ENCODE peak calls at places on chromosome 10, in four cellular contexts. L, M, C and T are unnamed samples.

GRCh38 chr10:86410542-86411124 is 44.0 kb upstream of the GRID1 start:
- DNase-seq in C (no peak), M (no peak), L (peak), T (no peak)

GRCh38 chr10:42932735-42933453 is 144.0 kb upstream of the RET start:
- DNase-seq in L (no peak), C (peak), M (no peak), T (no peak)

GRCh38 chr10:36129051-36129450 is 487.0 kb upstream of the FZD8 start:
- DNase-seq in M (no peak), L (no peak), C (no peak), T (no peak)

GRCh38 chr10:88920198-88920597 is 32.4 kb downstream of the ACTA2 start:
- DNase-seq in L (no peak), C (no peak), M (no peak), T (no peak)

GRCh38 chr10:103969436-103969835 is 2.5 kb downstream of the SLK start:
- DNase-seq in C (no peak), M (no peak), L (no peak), T (no peak)

GRCh38 chr10:127149613-127150081 is 46.7 kb downstream of the INSYN2A start:
- DNase-seq in L (no peak), C (no peak), M (no peak), T (no peak)

GRCh38 chr10:35335718-35336083 is 608 bp upstream of the CCNY start:
- DNase-seq in M (no peak), C (peak), L (no peak), T (no peak)

GRCh38 chr10:71708301-71708703 is 11.3 kb downstream of the C10orf105 start:
- DNase-seq in L (peak), M (no peak), C (peak), T (peak)

GRCh38 chr10:58782876-58783859 is 270.5 kb downstream of the BICC1 start:
- DNase-seq in L (no peak), C (no peak), M (no peak), T (no peak)

GRCh38 chr10:127922675-127923366 is 15.9 kb downstream of the PTPRE start:
- DNase-seq in L (peak), C (no peak), M (no peak), T (no peak)

GRCh38 chr10:97882142-97883091 is 32.8 kb downstream of the GOLGA7B start:
- DNase-seq in M (no peak), L (no peak), C (no peak), T (no peak)

GRCh38 chr10:88557659-88558058 is 25.5 kb downstream of the RNLS start:
- DNase-seq in M (no peak), L (no peak), C (no peak), T (no peak)

DNA sequence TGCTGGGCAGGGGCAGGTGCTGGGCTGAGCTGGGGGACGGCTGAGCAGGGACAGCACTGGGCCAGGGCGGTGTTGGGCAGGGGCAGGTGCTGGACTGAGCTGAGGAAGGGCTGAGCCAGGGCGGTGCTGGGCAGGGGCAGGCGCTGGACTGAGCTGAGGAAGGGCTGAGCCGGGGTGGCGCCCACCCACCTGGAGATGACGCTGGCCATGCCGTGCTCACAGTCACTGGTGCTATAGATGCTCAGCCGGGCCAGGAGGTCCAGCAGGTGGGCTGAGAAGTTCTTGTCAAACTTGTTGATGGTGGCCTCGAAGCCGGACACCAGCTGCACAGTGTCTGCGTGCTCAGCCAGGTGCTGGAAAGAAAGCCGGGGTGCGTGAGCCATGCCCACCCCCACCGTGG is 4.4 kb upstream of the ADAM8 start:
- DNase-seq in M (no peak), L (no peak), C (no peak), T (no peak)
- TF ChIP-seq FOXK2 in M (no peak), L (no peak), C (no peak), T (no peak)

GRCh38 chr10:78381072-78381471 is 347.4 kb downstream of the RPS24 start:
- DNase-seq in L (no peak), M (no peak), C (peak), T (peak)
- TF ChIP-seq BHLHE40 in L (no peak), M (no peak), C (no peak), T (no peak)

DNA sequence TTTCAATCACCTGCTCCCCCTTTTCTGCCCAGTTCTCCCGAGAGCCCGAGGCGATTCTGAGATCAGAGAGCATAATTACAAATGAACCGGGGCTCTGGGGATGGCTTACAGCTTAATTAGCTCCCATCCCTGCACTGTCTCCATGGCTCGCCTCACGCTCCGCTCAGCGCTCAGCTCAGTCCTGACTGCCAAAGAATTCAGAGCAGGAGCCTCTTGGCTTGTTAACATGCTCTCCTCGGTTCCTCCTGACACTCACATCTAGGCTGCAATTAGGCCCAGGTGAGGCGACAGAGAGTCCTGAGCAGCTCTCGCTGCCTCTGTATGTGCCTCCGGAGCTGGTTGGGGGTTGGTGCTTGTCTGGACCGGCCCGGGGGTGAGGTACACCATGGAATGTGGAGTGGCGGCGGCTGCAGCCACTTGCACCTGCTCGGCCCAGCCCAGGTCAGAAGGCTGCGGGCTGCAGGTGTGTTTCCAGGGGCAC is 111.9 kb downstream of the WDR11 start:
- DNase-seq in M (no peak), L (no peak), C (no peak), T (no peak)
- TF ChIP-seq FOXK2 in M (no peak), L (no peak), C (no peak), T (no peak)

DNA sequence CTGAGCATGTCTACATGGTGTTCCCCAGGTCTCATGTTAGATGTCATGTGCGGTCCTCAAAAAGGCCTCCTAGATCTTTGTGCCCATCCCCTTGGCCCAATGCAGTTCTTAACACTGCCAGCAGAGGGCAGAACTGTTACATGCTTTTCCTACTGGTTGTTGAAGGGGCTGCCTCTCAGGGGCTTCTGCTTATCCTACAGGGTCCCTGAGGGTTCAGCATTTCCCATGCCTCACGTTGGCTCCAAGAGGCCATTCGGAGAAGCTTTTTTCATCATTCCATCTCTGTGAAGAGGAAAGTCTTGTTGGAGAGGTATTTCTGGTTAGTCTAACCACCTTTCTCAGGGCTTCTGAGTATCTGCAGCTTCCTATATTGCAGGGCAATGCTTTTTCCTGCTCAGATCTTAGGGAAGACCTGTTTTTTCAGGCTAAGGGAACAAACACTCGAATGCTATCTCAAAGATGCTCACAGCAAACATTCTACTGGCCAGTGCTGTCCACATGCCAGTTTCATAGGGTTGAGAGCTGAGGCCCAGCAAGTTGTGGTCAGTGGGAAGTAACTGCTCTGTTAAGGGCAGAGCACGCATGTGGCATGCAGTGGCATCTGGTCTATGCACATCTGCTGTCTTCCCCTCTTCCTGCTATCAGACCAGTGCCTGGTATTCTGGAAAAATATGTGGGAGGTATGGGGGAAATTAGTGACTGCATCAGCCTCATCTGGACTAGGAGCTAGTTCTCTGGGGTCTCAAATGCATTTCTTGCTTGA is 31.5 kb downstream of the MBL2 start:
- DNase-seq in M (no peak), C (peak), L (peak), T (peak)
- TF ChIP-seq BHLHE40 in M (no peak), C (no peak), L (peak), T (no peak)

GRCh38 chr10:46169736-46170135 is 117.1 kb upstream of the ANTXRL start:
- DNase-seq in L (no peak), C (no peak), M (no peak), T (no peak)
- TF ChIP-seq FOXK2 in L (no peak), C (no peak), M (no peak), T (no peak)

DNA sequence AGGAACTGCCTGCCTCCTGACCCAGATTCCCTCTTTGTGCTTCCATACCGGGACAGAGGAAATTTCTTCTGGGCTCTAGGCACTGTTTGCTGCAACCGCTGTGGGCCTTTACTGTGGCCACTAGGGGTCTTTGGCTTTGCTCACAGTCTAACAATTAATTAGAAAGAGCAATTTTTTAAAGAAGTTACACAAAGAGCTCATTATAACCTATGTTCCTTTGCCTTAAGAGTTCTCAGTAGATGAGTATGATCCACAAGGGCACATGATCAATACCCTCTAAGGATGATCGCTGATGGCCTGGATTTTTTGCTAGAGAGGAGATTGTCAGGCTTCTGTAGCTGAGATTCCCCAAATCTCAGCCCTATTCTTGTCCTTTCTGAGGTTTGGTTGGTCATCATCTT is 80.8 kb upstream of the RHOBTB1 start:
- DNase-seq in L (peak), C (peak), M (no peak), T (peak)
- TF ChIP-seq BHLHE40 in L (no peak), C (no peak), M (no peak), T (no peak)

GRCh38 chr10:61869772-61870520 is 31.6 kb upstream of the ARID5B start:
- DNase-seq in M (no peak), L (no peak), C (no peak), T (no peak)

GRCh38 chr10:61870521-61870895 is 31.0 kb upstream of the ARID5B start:
- DNase-seq in L (no peak), M (no peak), C (no peak), T (no peak)

GRCh38 chr10:61871487-61871886 is 30.0 kb upstream of the ARID5B start:
- DNase-seq in M (no peak), C (no peak), L (no peak), T (no peak)

GRCh38 chr10:61866700-61867368 is 34.7 kb upstream of the ARID5B start:
- DNase-seq in M (no peak), C (no peak), L (no peak), T (no peak)

GRCh38 chr10:61869276-61869675 is 32.2 kb upstream of the ARID5B start:
- DNase-seq in M (no peak), C (no peak), L (no peak), T (no peak)
- TF ChIP-seq FOXK2 in M (no peak), C (no peak), L (no peak), T (no peak)

GRCh38 chr10:13815766-13816165 is 229.0 kb downstream of the PRPF18 start:
- DNase-seq in M (no peak), L (no peak), C (no peak), T (no peak)
- TF ChIP-seq BHLHE40 in M (no peak), L (no peak), C (no peak), T (no peak)

GRCh38 chr10:102633848-102634247 is 10.4 kb upstream of the TRIM8 start:
- DNase-seq in L (no peak), C (no peak), M (no peak), T (no peak)
- TF ChIP-seq FOXK2 in L (no peak), C (no peak), M (no peak), T (no peak)